ENCODE peak calls at places on chromosomes 3 and 15, in six cellular contexts. E, X, H, R, I and Q are unnamed samples.
A peak's percentile ranks its signal among the peaks of the same experiment; 100 is the strongest.

GRCh38 chr3:186002884-186003472 is 65.2 kb upstream of the TRA2B start:
- DNase-seq in X (no peak), R (no peak), H (no peak), E (peak; percentile 37), I (no peak), Q (no peak)

GRCh38 chr15:48887144-48887543 is 9.2 kb downstream of the EID1 start:
- DNase-seq in H (no peak), E (peak; percentile 60), X (no peak), I (no peak), R (no peak), Q (no peak)

GRCh38 chr3:81816473-81817260 is 55.2 kb upstream of the GBE1 start:
- DNase-seq in H (no peak), I (no peak), X (no peak), E (no peak), R (no peak), Q (no peak)

GRCh38 chr3:134696155-134696554 is 45.3 kb upstream of the KY start:
- DNase-seq in X (no peak), H (no peak), R (no peak), E (no peak), I (no peak), Q (no peak)

GRCh38 chr3:126270145-126270811 is 86.9 kb downstream of the KLF15 start:
- DNase-seq in I (peak; percentile 90), E (peak; percentile 54), X (peak; percentile 43), R (no peak), H (peak; percentile 52), Q (no peak)

GRCh38 chr3:32577621-32578556 is 7.2 kb upstream of the DYNC1LI1 start:
- DNase-seq in X (no peak), E (no peak), I (no peak), H (no peak), R (no peak), Q (no peak)

GRCh38 chr15:78162038-78162437 is 12.9 kb downstream of the IDH3A start:
- DNase-seq in I (no peak), H (no peak), X (no peak), E (no peak), R (no peak), Q (no peak)

GRCh38 chr3:120846073-120846472 is 61.9 kb upstream of the STXBP5L start:
- DNase-seq in X (no peak), R (no peak), E (no peak), I (no peak), H (no peak), Q (no peak)

GRCh38 chr3:69250014-69250413 is 127.6 kb upstream of the LMOD3 start:
- DNase-seq in R (no peak), I (no peak), X (peak; percentile 84), H (peak; percentile 82), E (no peak), Q (no peak)

GRCh38 chr3:179872842-179873241 is 163.9 kb downstream of the PEX5L start:
- DNase-seq in I (no peak), X (no peak), H (no peak), E (no peak), R (no peak), Q (no peak)

GRCh38 chr15:92624401-92624991 is 31.1 kb downstream of the FAM174B start:
- DNase-seq in R (no peak), H (no peak), X (peak; percentile 19), E (no peak), I (no peak), Q (peak; percentile 85)

GRCh38 chr3:72429589-72430362 is 418.5 kb downstream of the SHQ1 start:
- DNase-seq in H (no peak), E (no peak), X (no peak), I (no peak), R (no peak), Q (no peak)

GRCh38 chr3:23202203-23202920 is 765 bp upstream of the UBE2E2 start:
- DNase-seq in X (no peak), I (no peak), E (peak; percentile 10), H (no peak), R (peak; percentile 34), Q (peak; percentile 85)